ENCODE peak calls at places on chromosomes 11 and 22, in five cellular contexts. P is neural crest cell, J is GM23248, L is BE2C, K is immature natural killer cell. F is an unnamed sample.

GRCh38 chr11:30387891-30388861 is 65.3 kb downstream of the ARL14EP start:
- DNase-seq in L (no peak), K (no peak), P (no peak), J (no peak), F (no peak)

GRCh38 chr11:111604392-111605009 is 2.3 kb downstream of the SIK2 start:
- DNase-seq in L (no peak), P (no peak), K (peak), J (peak), F (peak)

GRCh38 chr11:50298182-50298988 is 265.7 kb downstream of the OR4C45 start:
- DNase-seq in K (no peak), P (no peak), J (peak), L (no peak), F (no peak)

GRCh38 chr11:60917267-60917666 is 3.3 kb downstream of the TMEM109 start:
- DNase-seq in K (no peak), J (no peak), P (no peak), L (no peak), F (no peak)

GRCh38 chr11:8063319-8063718 is 17.7 kb upstream of the TUB start:
- DNase-seq in L (no peak), P (no peak), K (no peak), J (peak), F (no peak)

GRCh38 chr11:133175111-133175510 is 357.2 kb downstream of the OPCML start:
- DNase-seq in K (no peak), L (no peak), P (no peak), J (no peak), F (no peak)

GRCh38 chr11:2949920-2950319 is 20.7 kb upstream of the PHLDA2 start:
- DNase-seq in K (no peak), P (no peak), L (no peak), J (no peak), F (no peak)

GRCh38 chr11:123577081-123577598 is 77.3 kb downstream of the SCN3B start:
- DNase-seq in P (peak), L (peak), K (peak), J (peak), F (peak)

GRCh38 chr22:49662681-49663080 is 165.0 kb downstream of the BRD1 start:
- DNase-seq in K (no peak), L (no peak), P (no peak), J (no peak), F (no peak)

GRCh38 chr11:96070453-96070852 is 146.5 kb upstream of the MTMR2 start:
- DNase-seq in J (no peak), P (no peak), L (no peak), K (no peak), F (no peak)

F was measured in GM20000.